ENCODE peak calls at places on chromosomes 7 and 10, in four cellular contexts. F is K562, M is HepG2, T is GM12878. E is an unnamed sample.

GRCh38 chr7:96174812-96175211 is 147.1 kb downstream of the SLC25A13 start:
- DNase-seq in F (no peak), M (peak; percentile 54), T (no peak), E (no peak)

GRCh38 chr7:14457567-14458453 is 444.7 kb downstream of the DGKB start:
- DNase-seq in F (peak; percentile 51), M (peak; percentile 26), T (no peak), E (peak; percentile 76)

GRCh38 chr10:129491123-129491734 is 24.2 kb downstream of the MGMT start:
- DNase-seq in F (no peak), M (no peak), T (no peak), E (peak; percentile 33)

GRCh38 chr10:119786117-119786769 is 60.4 kb downstream of the INPP5F start:
- DNase-seq in F (no peak), M (peak; percentile 87), T (no peak), E (no peak)

GRCh38 chr10:58158806-58159205 is 108.9 kb downstream of the IPMK start:
- DNase-seq in F (no peak), M (no peak), T (no peak), E (no peak)

GRCh38 chr10:93476756-93477155 is 5.4 kb downstream of the MYOF start:
- DNase-seq in F (no peak), M (no peak), T (no peak), E (no peak)

GRCh38 chr10:52741851-52742250 is 30.7 kb downstream of the MBL2 start:
- DNase-seq in F (no peak), M (no peak), T (no peak), E (no peak)

GRCh38 chr7:32335107-32335506 is 155.1 kb downstream of the LSM5 start:
- DNase-seq in F (no peak), M (no peak), T (no peak), E (no peak)

GRCh38 chr7:132475669-132476116 is 100.6 kb downstream of the PLXNA4 start:
- DNase-seq in F (no peak), M (no peak), T (no peak), E (no peak)

GRCh38 chr7:1727812-1728570 is 57.9 kb downstream of the ELFN1 start:
- DNase-seq in F (no peak), M (no peak), T (no peak), E (no peak)

GRCh38 chr7:103912906-103913610 is 76.4 kb downstream of the RELN start:
- DNase-seq in F (no peak), M (no peak), T (no peak), E (no peak)

GRCh38 chr10:131675104-131675503 is 225.7 kb upstream of the PPP2R2D start:
- DNase-seq in F (no peak), M (no peak), T (no peak), E (no peak)

GRCh38 chr10:22321831-22322662 is 1.1 kb downstream of the BMI1 start:
- DNase-seq in F (peak; percentile 69), M (no peak), T (no peak), E (peak; percentile 34)

GRCh38 chr10:128885573-128886555 is 581.2 kb upstream of the MGMT start:
- DNase-seq in F (no peak), M (no peak), T (no peak), E (no peak)

GRCh38 chr10:31393844-31394243 is 74.8 kb downstream of the ZEB1 start:
- DNase-seq in F (no peak), M (no peak), T (no peak), E (no peak)

GRCh38 chr10:36476399-36476798 is 649.0 kb upstream of the ANKRD30A start:
- DNase-seq in F (no peak), M (no peak), T (no peak), E (no peak)

GRCh38 chr7:106655703-106656498 is 5.1 kb downstream of the CCDC71L start:
- DNase-seq in F (no peak), M (no peak), T (no peak), E (no peak)

GRCh38 chr7:25478925-25479324 is 250.6 kb upstream of the NPVF start:
- DNase-seq in F (no peak), M (no peak), T (no peak), E (no peak)

GRCh38 chr7:101804087-101804631 is 13.3 kb upstream of the CUX1 start:
- DNase-seq in F (no peak), M (no peak), T (no peak), E (no peak)

GRCh38 chr7:135670179-135670578 is 7.9 kb downstream of the STMP1 start:
- DNase-seq in F (no peak), M (no peak), T (no peak), E (no peak)

GRCh38 chr7:50393547-50394252 is 56.5 kb downstream of the FIGNL1 start:
- DNase-seq in F (peak; percentile 25), M (no peak), T (no peak), E (no peak)

GRCh38 chr7:24857623-24858022 is 100.4 kb upstream of the GSDME start:
- DNase-seq in F (no peak), M (no peak), T (no peak), E (no peak)

GRCh38 chr10:21329995-21330627 is 195.4 kb downstream of the SKIDA1 start:
- DNase-seq in F (no peak), M (peak; percentile 61), T (no peak), E (peak; percentile 94)

GRCh38 chr7:35596061-35596460 is 98.9 kb downstream of the HERPUD2 start:
- DNase-seq in F (no peak), M (no peak), T (no peak), E (no peak)

GRCh38 chr7:44141221-44141850 is at the start of gene MYL7:
- DNase-seq in F (no peak), M (no peak), T (no peak), E (no peak)

GRCh38 chr10:121605708-121606107 is 7.5 kb upstream of the FGFR2 start:
- DNase-seq in F (no peak), M (peak; percentile 24), T (no peak), E (no peak)

GRCh38 chr10:76649723-76650127 is 987.9 kb downstream of the KCNMA1 start:
- DNase-seq in F (no peak), M (no peak), T (no peak), E (no peak)

GRCh38 chr7:128215281-128215680 is 25.8 kb upstream of the LEP start:
- DNase-seq in F (no peak), M (no peak), T (no peak), E (no peak)

GRCh38 chr10:89214766-89215165 is 7.6 kb upstream of the CH25H start:
- DNase-seq in F (no peak), M (no peak), T (no peak), E (no peak)

GRCh38 chr7:79452495-79453265 is 787 bp downstream of the MAGI2 start:
- DNase-seq in F (no peak), M (peak; percentile 60), T (no peak), E (peak; percentile 15)

GRCh38 chr10:128147669-128148068 is 21.4 kb upstream of the MKI67 start:
- DNase-seq in F (no peak), M (no peak), T (no peak), E (no peak)

DNA sequence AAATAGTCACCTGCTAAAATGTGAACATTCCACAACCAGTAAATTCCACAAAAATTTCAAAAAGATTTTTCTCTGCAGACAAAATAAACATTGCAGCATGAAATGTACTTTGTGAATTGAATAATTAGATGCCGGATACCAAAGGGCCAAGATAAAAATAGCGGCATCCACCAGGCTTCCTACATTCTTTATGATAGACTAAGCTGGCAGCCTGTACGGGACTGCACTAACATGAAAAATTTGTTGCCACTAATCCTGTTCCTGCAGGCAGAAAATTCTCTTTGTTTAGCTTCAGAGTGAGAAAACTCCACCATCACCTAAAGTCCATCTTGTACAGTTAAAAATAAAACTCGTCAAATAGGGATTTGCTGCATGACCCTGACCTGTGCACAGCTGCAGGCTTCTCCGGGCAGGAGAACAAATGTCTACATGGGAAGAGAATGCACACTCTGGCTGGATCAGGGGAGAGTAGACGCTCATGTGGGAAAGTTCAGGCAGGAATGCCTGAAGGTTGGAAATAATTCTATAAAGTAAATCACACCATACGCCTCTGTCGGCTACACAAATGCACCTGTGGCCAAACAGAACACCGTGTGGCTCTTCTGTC is 15.6 kb upstream of the ADO start:
- DNase-seq in F (no peak), M (peak; percentile 26), T (no peak), E (no peak)
- TF ChIP-seq ESRRA in F (no peak), M (no peak), T (no peak), E (no peak)

GRCh38 chr10:42943025-42943818 is 133.6 kb upstream of the RET start:
- DNase-seq in F (no peak), M (no peak), T (no peak), E (no peak)

GRCh38 chr10:42940487-42941157 is 136.2 kb upstream of the RET start:
- DNase-seq in F (no peak), M (no peak), T (no peak), E (no peak)

GRCh38 chr10:42941245-42941644 is 135.6 kb upstream of the RET start:
- DNase-seq in F (no peak), M (no peak), T (no peak), E (no peak)

GRCh38 chr10:42942279-42942932 is 134.5 kb upstream of the RET start:
- DNase-seq in F (no peak), M (no peak), T (no peak), E (no peak)

GRCh38 chr10:42941790-42942189 is 135.1 kb upstream of the RET start:
- DNase-seq in F (no peak), M (no peak), T (no peak), E (no peak)
- TF ChIP-seq BHLHE40 in F (no peak), M (no peak), T (no peak), E (no peak)

GRCh38 chr10:72259491-72260214 is 14.1 kb upstream of the DDIT4 start:
- DNase-seq in F (no peak), M (no peak), T (no peak), E (peak; percentile 84)
- TF ChIP-seq ESRRA in F (no peak), M (no peak), T (no peak), E (no peak)

GRCh38 chr7:143257501-143257900 is 5.7 kb upstream of the GSTK1 start:
- DNase-seq in F (peak; percentile 36), M (no peak), T (no peak), E (peak; percentile 25)

GRCh38 chr7:143258830-143259229 is 4.4 kb upstream of the GSTK1 start:
- DNase-seq in F (peak; percentile 20), M (no peak), T (peak; percentile 20), E (no peak)

GRCh38 chr7:143255564-143255963 is 7.7 kb upstream of the GSTK1 start:
- DNase-seq in F (no peak), M (no peak), T (no peak), E (no peak)

GRCh38 chr7:143256325-143256724 is 6.9 kb upstream of the GSTK1 start:
- DNase-seq in F (peak; percentile 57), M (no peak), T (no peak), E (no peak)

GRCh38 chr7:143256932-143257331 is 6.3 kb upstream of the GSTK1 start:
- DNase-seq in F (peak; percentile 72), M (no peak), T (peak; percentile 16), E (no peak)
- TF ChIP-seq BHLHE40 in F (no peak), M (no peak), T (no peak), E (no peak)

GRCh38 chr10:13708256-13708990 is 121.7 kb downstream of the PRPF18 start:
- DNase-seq in F (no peak), M (no peak), T (no peak), E (no peak)

GRCh38 chr10:13705526-13706169 is 118.9 kb downstream of the PRPF18 start:
- DNase-seq in F (peak; percentile 84), M (no peak), T (no peak), E (no peak)

GRCh38 chr10:13706604-13707003 is 119.8 kb downstream of the PRPF18 start:
- DNase-seq in F (peak; percentile 48), M (no peak), T (no peak), E (no peak)

GRCh38 chr10:13706175-13706574 is 119.4 kb downstream of the PRPF18 start:
- DNase-seq in F (no peak), M (no peak), T (no peak), E (no peak)

GRCh38 chr10:13707156-13707881 is 120.6 kb downstream of the PRPF18 start:
- DNase-seq in F (peak; percentile 64), M (peak; percentile 11), T (no peak), E (peak; percentile 61)
- TF ChIP-seq ESRRA in F (no peak), M (no peak), T (no peak), E (no peak)